ENCODE peak calls at places on chromosomes 11 and 22, in nine cellular contexts. One of them, this sample, is unnamed.

GRCh38 chr11:67273260-67273990 is 7.2 kb downstream of the GRK2 start:
- DNase-seq in Daoy: no peak
- DNase-seq in HT-29: no peak
- DNase-seq in HL-60: peak; percentile 51
- DNase-seq in GM19239: no peak
- DNase-seq in foreskin fibroblast: no peak
- DNase-seq in left kidney: no peak
- DNase-seq in retinal pigment epithelial cell: no peak
- DNase-seq in SJSA1: peak; percentile 74
- DNase-seq in this sample: no peak

GRCh38 chr11:12961615-12962014 is 47.5 kb upstream of the RASSF10 start:
- DNase-seq in Daoy: no peak
- DNase-seq in HT-29: no peak
- DNase-seq in HL-60: no peak
- DNase-seq in GM19239: no peak
- DNase-seq in foreskin fibroblast: peak; percentile 47
- DNase-seq in left kidney: peak; percentile 29
- DNase-seq in retinal pigment epithelial cell: no peak
- DNase-seq in SJSA1: no peak
- DNase-seq in this sample: no peak

GRCh38 chr22:49192857-49193250 is 634.8 kb downstream of the BRD1 start:
- DNase-seq in Daoy: no peak
- DNase-seq in HT-29: no peak
- DNase-seq in HL-60: no peak
- DNase-seq in GM19239: no peak
- DNase-seq in foreskin fibroblast: no peak
- DNase-seq in left kidney: no peak
- DNase-seq in retinal pigment epithelial cell: no peak
- DNase-seq in SJSA1: no peak
- DNase-seq in this sample: no peak

GRCh38 chr11:120539681-120540369 is 28.3 kb downstream of the GRIK4 start:
- DNase-seq in Daoy: peak; percentile 77
- DNase-seq in HT-29: no peak
- DNase-seq in HL-60: no peak
- DNase-seq in GM19239: no peak
- DNase-seq in foreskin fibroblast: no peak
- DNase-seq in left kidney: no peak
- DNase-seq in retinal pigment epithelial cell: no peak
- DNase-seq in SJSA1: no peak
- DNase-seq in this sample: no peak

GRCh38 chr11:60950933-60951610 is 904 bp downstream of the SLC15A3 start:
- DNase-seq in Daoy: no peak
- DNase-seq in HT-29: no peak
- DNase-seq in HL-60: no peak
- DNase-seq in GM19239: no peak
- DNase-seq in foreskin fibroblast: peak; percentile 27
- DNase-seq in left kidney: peak; percentile 66
- DNase-seq in retinal pigment epithelial cell: no peak
- DNase-seq in SJSA1: no peak
- DNase-seq in this sample: no peak

GRCh38 chr22:21917206-21917958 is 35.3 kb downstream of the PPM1F start:
- DNase-seq in Daoy: no peak
- DNase-seq in HT-29: no peak
- DNase-seq in HL-60: no peak
- DNase-seq in GM19239: no peak
- DNase-seq in foreskin fibroblast: peak; percentile 26
- DNase-seq in left kidney: peak; percentile 80
- DNase-seq in retinal pigment epithelial cell: peak; percentile 22
- DNase-seq in SJSA1: no peak
- DNase-seq in this sample: no peak

GRCh38 chr11:120013325-120014250 is 124.3 kb downstream of the TRIM29 start:
- DNase-seq in Daoy: peak; percentile 65
- DNase-seq in HT-29: peak; percentile 72
- DNase-seq in HL-60: peak; percentile 16
- DNase-seq in GM19239: peak; percentile 29
- DNase-seq in foreskin fibroblast: peak; percentile 12
- DNase-seq in left kidney: peak; percentile 82
- DNase-seq in retinal pigment epithelial cell: no peak
- DNase-seq in SJSA1: peak; percentile 1
- DNase-seq in this sample: peak; percentile 71

GRCh38 chr22:38282397-38282796 is 9.6 kb upstream of the TMEM184B start:
- DNase-seq in Daoy: no peak
- DNase-seq in HT-29: no peak
- DNase-seq in HL-60: no peak
- DNase-seq in GM19239: no peak
- DNase-seq in foreskin fibroblast: peak; percentile 25
- DNase-seq in left kidney: no peak
- DNase-seq in retinal pigment epithelial cell: no peak
- DNase-seq in SJSA1: no peak
- DNase-seq in this sample: no peak

GRCh38 chr22:45777046-45777851 is 105.6 kb downstream of the ATXN10 start:
- DNase-seq in Daoy: no peak
- DNase-seq in HT-29: peak; percentile 5
- DNase-seq in HL-60: no peak
- DNase-seq in GM19239: no peak
- DNase-seq in foreskin fibroblast: peak; percentile 17
- DNase-seq in left kidney: no peak
- DNase-seq in retinal pigment epithelial cell: peak; percentile 25
- DNase-seq in SJSA1: peak; percentile 80
- DNase-seq in this sample: no peak

GRCh38 chr11:36048496-36049247 is 104.8 kb downstream of the LDLRAD3 start:
- DNase-seq in Daoy: no peak
- DNase-seq in HT-29: no peak
- DNase-seq in HL-60: no peak
- DNase-seq in GM19239: no peak
- DNase-seq in foreskin fibroblast: no peak
- DNase-seq in left kidney: peak; percentile 76
- DNase-seq in retinal pigment epithelial cell: no peak
- DNase-seq in SJSA1: no peak
- DNase-seq in this sample: no peak

GRCh38 chr11:118699508-118700220 is 20.2 kb upstream of the TREH start:
- DNase-seq in Daoy: no peak
- DNase-seq in HT-29: no peak
- DNase-seq in HL-60: no peak
- DNase-seq in GM19239: no peak
- DNase-seq in foreskin fibroblast: no peak
- DNase-seq in left kidney: no peak
- DNase-seq in retinal pigment epithelial cell: no peak
- DNase-seq in SJSA1: no peak
- DNase-seq in this sample: no peak

GRCh38 chr11:130999992-131000770 is 83.9 kb upstream of the SNX19 start:
- DNase-seq in Daoy: peak; percentile 86
- DNase-seq in HT-29: peak; percentile 62
- DNase-seq in HL-60: no peak
- DNase-seq in GM19239: no peak
- DNase-seq in foreskin fibroblast: peak; percentile 96
- DNase-seq in left kidney: no peak
- DNase-seq in retinal pigment epithelial cell: peak; percentile 19
- DNase-seq in SJSA1: peak; percentile 84
- DNase-seq in this sample: no peak

GRCh38 chr11:83023410-83023809 is 48.3 kb downstream of the RAB30 start:
- DNase-seq in Daoy: no peak
- DNase-seq in HT-29: no peak
- DNase-seq in HL-60: no peak
- DNase-seq in GM19239: no peak
- DNase-seq in foreskin fibroblast: no peak
- DNase-seq in left kidney: no peak
- DNase-seq in retinal pigment epithelial cell: no peak
- DNase-seq in SJSA1: no peak
- DNase-seq in this sample: no peak

GRCh38 chr11:69052343-69053168 is 3.8 kb downstream of the TPCN2 start:
- DNase-seq in Daoy: no peak
- DNase-seq in HT-29: no peak
- DNase-seq in HL-60: no peak
- DNase-seq in GM19239: peak; percentile 45
- DNase-seq in foreskin fibroblast: no peak
- DNase-seq in left kidney: no peak
- DNase-seq in retinal pigment epithelial cell: no peak
- DNase-seq in SJSA1: no peak
- DNase-seq in this sample: no peak

GRCh38 chr11:747176-748006 is at the start of gene TALDO1:
- DNase-seq in Daoy: peak; percentile 94
- DNase-seq in HT-29: peak; percentile 96
- DNase-seq in HL-60: peak; percentile 91
- DNase-seq in GM19239: peak; percentile 98
- DNase-seq in foreskin fibroblast: peak; percentile 96
- DNase-seq in left kidney: peak; percentile 98
- DNase-seq in retinal pigment epithelial cell: peak; percentile 50
- DNase-seq in SJSA1: peak; percentile 61
- DNase-seq in this sample: peak; percentile 91

GRCh38 chr11:27545946-27546345 is 39.4 kb upstream of the LIN7C start:
- DNase-seq in Daoy: no peak
- DNase-seq in HT-29: no peak
- DNase-seq in HL-60: no peak
- DNase-seq in GM19239: no peak
- DNase-seq in foreskin fibroblast: no peak
- DNase-seq in left kidney: peak; percentile 7
- DNase-seq in retinal pigment epithelial cell: no peak
- DNase-seq in SJSA1: no peak
- DNase-seq in this sample: no peak

This sample was measured in putamen.